ENCODE peak calls at places on chromosomes 2 and 18, in four cellular contexts. One of them, this sample, is unnamed.

GRCh38 chr2:217919781-217920351 is 82.9 kb downstream of the TNS1 start:
- DNase-seq in PC-3: no peak
- DNase-seq in GM23248: peak
- DNase-seq in mammary epithelial cell: no peak
- DNase-seq in this sample: peak

GRCh38 chr2:1484131-1484884 is 71.0 kb downstream of the TPO start:
- DNase-seq in PC-3: no peak
- DNase-seq in GM23248: no peak
- DNase-seq in mammary epithelial cell: no peak
- DNase-seq in this sample: no peak

GRCh38 chr2:33023732-33024301 is 77.1 kb downstream of the LTBP1 start:
- DNase-seq in PC-3: no peak
- DNase-seq in GM23248: peak
- DNase-seq in mammary epithelial cell: no peak
- DNase-seq in this sample: no peak

GRCh38 chr2:196442211-196442610 is 197.3 kb upstream of the CCDC150 start:
- DNase-seq in PC-3: no peak
- DNase-seq in GM23248: peak
- DNase-seq in mammary epithelial cell: no peak
- DNase-seq in this sample: no peak

GRCh38 chr18:35110554-35111058 is 69.4 kb downstream of the MAPRE2 start:
- DNase-seq in PC-3: no peak
- DNase-seq in GM23248: no peak
- DNase-seq in mammary epithelial cell: no peak
- DNase-seq in this sample: no peak

GRCh38 chr18:54033087-54033486 is 191.4 kb downstream of the MBD2 start:
- DNase-seq in PC-3: no peak
- DNase-seq in GM23248: no peak
- DNase-seq in mammary epithelial cell: no peak
- DNase-seq in this sample: no peak

GRCh38 chr2:187544371-187545080 is 9.7 kb downstream of the TFPI start:
- DNase-seq in PC-3: peak
- DNase-seq in GM23248: no peak
- DNase-seq in mammary epithelial cell: no peak
- DNase-seq in this sample: no peak

GRCh38 chr2:237092920-237093781 is 7.5 kb downstream of the COPS8 start:
- DNase-seq in PC-3: peak
- DNase-seq in GM23248: peak
- DNase-seq in mammary epithelial cell: peak
- DNase-seq in this sample: peak

GRCh38 chr2:18057657-18058056 is 179.2 kb downstream of the KCNS3 start:
- DNase-seq in PC-3: no peak
- DNase-seq in GM23248: no peak
- DNase-seq in mammary epithelial cell: no peak
- DNase-seq in this sample: no peak

GRCh38 chr2:3078684-3079083 is 298.9 kb downstream of the EIPR1 start:
- DNase-seq in PC-3: peak
- DNase-seq in GM23248: peak
- DNase-seq in mammary epithelial cell: no peak
- DNase-seq in this sample: no peak

GRCh38 chr2:86396304-86396785 is 44.8 kb upstream of the KDM3A start:
- DNase-seq in PC-3: peak
- DNase-seq in GM23248: peak
- DNase-seq in mammary epithelial cell: peak
- DNase-seq in this sample: no peak

GRCh38 chr18:35378206-35378795 is 1.2 kb upstream of the ZNF396 start:
- DNase-seq in PC-3: no peak
- DNase-seq in GM23248: peak
- DNase-seq in mammary epithelial cell: peak
- DNase-seq in this sample: peak

GRCh38 chr2:58414506-58414905 is 173.4 kb upstream of the FANCL start:
- DNase-seq in PC-3: no peak
- DNase-seq in GM23248: no peak
- DNase-seq in mammary epithelial cell: no peak
- DNase-seq in this sample: no peak

GRCh38 chr2:114127372-114127771 is 237.5 kb downstream of the ACTR3 start:
- DNase-seq in PC-3: no peak
- DNase-seq in GM23248: peak
- DNase-seq in mammary epithelial cell: peak
- DNase-seq in this sample: no peak

GRCh38 chr2:26764078-26764887 is at the start of gene SLC35F6:
- DNase-seq in PC-3: peak
- DNase-seq in GM23248: peak
- DNase-seq in mammary epithelial cell: peak
- DNase-seq in this sample: peak

GRCh38 chr18:63213331-63213900 is 106.2 kb downstream of the BCL2 start:
- DNase-seq in PC-3: no peak
- DNase-seq in GM23248: peak
- DNase-seq in mammary epithelial cell: no peak
- DNase-seq in this sample: no peak

GRCh38 chr2:81895620-81896245 is 1591.2 kb upstream of the LRRTM1 start:
- DNase-seq in PC-3: peak
- DNase-seq in GM23248: no peak
- DNase-seq in mammary epithelial cell: no peak
- DNase-seq in this sample: no peak

GRCh38 chr2:70686577-70687460 is 81.2 kb downstream of the ADD2 start:
- DNase-seq in PC-3: peak
- DNase-seq in GM23248: peak
- DNase-seq in mammary epithelial cell: peak
- DNase-seq in this sample: peak

GRCh38 chr18:26051845-26052244 is 38.6 kb downstream of the SS18 start:
- DNase-seq in PC-3: no peak
- DNase-seq in GM23248: no peak
- DNase-seq in mammary epithelial cell: no peak
- DNase-seq in this sample: no peak

GRCh38 chr18:7256959-7257742 is 26.3 kb downstream of the LRRC30 start:
- DNase-seq in PC-3: no peak
- DNase-seq in GM23248: no peak
- DNase-seq in mammary epithelial cell: no peak
- DNase-seq in this sample: no peak

GRCh38 chr18:57084331-57085298 is 62.3 kb upstream of the BOD1L2 start:
- DNase-seq in PC-3: peak
- DNase-seq in GM23248: no peak
- DNase-seq in mammary epithelial cell: no peak
- DNase-seq in this sample: no peak

GRCh38 chr2:160674076-160674630 is 180.5 kb upstream of the RBMS1 start:
- DNase-seq in PC-3: no peak
- DNase-seq in GM23248: peak
- DNase-seq in mammary epithelial cell: peak
- DNase-seq in this sample: peak

GRCh38 chr2:58594175-58594574 is 353.1 kb upstream of the FANCL start:
- DNase-seq in PC-3: peak
- DNase-seq in GM23248: peak
- DNase-seq in mammary epithelial cell: no peak
- DNase-seq in this sample: no peak

GRCh38 chr2:177972782-177973181 is 99.8 kb downstream of the PDE11A start:
- DNase-seq in PC-3: no peak
- DNase-seq in GM23248: no peak
- DNase-seq in mammary epithelial cell: no peak
- DNase-seq in this sample: no peak

GRCh38 chr2:218993345-218994315 is at the start of gene CRYBA2:
- DNase-seq in PC-3: peak
- DNase-seq in GM23248: peak
- DNase-seq in mammary epithelial cell: no peak
- DNase-seq in this sample: peak

GRCh38 chr2:222875482-222875881 is 14.6 kb downstream of the ACSL3 start:
- DNase-seq in PC-3: no peak
- DNase-seq in GM23248: no peak
- DNase-seq in mammary epithelial cell: no peak
- DNase-seq in this sample: no peak

GRCh38 chr2:2464095-2464494 is 133.0 kb upstream of the MYT1L start:
- DNase-seq in PC-3: no peak
- DNase-seq in GM23248: peak
- DNase-seq in mammary epithelial cell: no peak
- DNase-seq in this sample: no peak

GRCh38 chr18:38526922-38527321 is 961.3 kb upstream of the CELF4 start:
- DNase-seq in PC-3: no peak
- DNase-seq in GM23248: no peak
- DNase-seq in mammary epithelial cell: peak
- DNase-seq in this sample: no peak

GRCh38 chr2:148402786-148403185 is 241.8 kb upstream of the EPC2 start:
- DNase-seq in PC-3: no peak
- DNase-seq in GM23248: no peak
- DNase-seq in mammary epithelial cell: no peak
- DNase-seq in this sample: no peak
- H3K4me2 ChIP-seq in PC-3: no peak
- H3K4me2 ChIP-seq in GM23248: no peak
- H3K4me2 ChIP-seq in mammary epithelial cell: no peak
- H3K4me2 ChIP-seq in this sample: no peak

GRCh38 chr2:15939854-15940660 is at the start of gene MYCN:
- DNase-seq in PC-3: no peak
- DNase-seq in GM23248: no peak
- DNase-seq in mammary epithelial cell: peak
- DNase-seq in this sample: peak
- H3K4me3 ChIP-seq in PC-3: peak
- H3K4me3 ChIP-seq in GM23248: peak
- H3K4me3 ChIP-seq in mammary epithelial cell: no peak
- H3K4me3 ChIP-seq in this sample: no peak

GRCh38 chr18:78973357-78974083 is 6.1 kb upstream of the SALL3 start:
- DNase-seq in PC-3: no peak
- DNase-seq in GM23248: no peak
- DNase-seq in mammary epithelial cell: no peak
- DNase-seq in this sample: peak
- H3K4me2 ChIP-seq in PC-3: no peak
- H3K4me2 ChIP-seq in GM23248: no peak
- H3K4me2 ChIP-seq in mammary epithelial cell: no peak
- H3K4me2 ChIP-seq in this sample: no peak

GRCh38 chr18:55404811-55405654 is 183.0 kb downstream of the TCF4 start:
- DNase-seq in PC-3: no peak
- DNase-seq in GM23248: peak
- DNase-seq in mammary epithelial cell: no peak
- DNase-seq in this sample: no peak

GRCh38 chr18:55403555-55403954 is 184.4 kb downstream of the TCF4 start:
- DNase-seq in PC-3: no peak
- DNase-seq in GM23248: peak
- DNase-seq in mammary epithelial cell: no peak
- DNase-seq in this sample: no peak

GRCh38 chr18:55402731-55403405 is 185.1 kb downstream of the TCF4 start:
- DNase-seq in PC-3: no peak
- DNase-seq in GM23248: peak
- DNase-seq in mammary epithelial cell: no peak
- DNase-seq in this sample: no peak

GRCh38 chr18:55405655-55406373 is 182.2 kb downstream of the TCF4 start:
- DNase-seq in PC-3: peak
- DNase-seq in GM23248: peak
- DNase-seq in mammary epithelial cell: peak
- DNase-seq in this sample: peak

GRCh38 chr18:55404136-55404810 is 183.7 kb downstream of the TCF4 start:
- DNase-seq in PC-3: no peak
- DNase-seq in GM23248: no peak
- DNase-seq in mammary epithelial cell: no peak
- DNase-seq in this sample: no peak
- H3K4me3 ChIP-seq in PC-3: no peak
- H3K4me3 ChIP-seq in GM23248: peak
- H3K4me3 ChIP-seq in mammary epithelial cell: no peak
- H3K4me3 ChIP-seq in this sample: no peak

GRCh38 chr2:41199320-41199719 is 747.4 kb upstream of the SLC8A1 start:
- DNase-seq in PC-3: no peak
- DNase-seq in GM23248: no peak
- DNase-seq in mammary epithelial cell: no peak
- DNase-seq in this sample: no peak

GRCh38 chr2:41206004-41206403 is 754.1 kb upstream of the SLC8A1 start:
- DNase-seq in PC-3: no peak
- DNase-seq in GM23248: no peak
- DNase-seq in mammary epithelial cell: no peak
- DNase-seq in this sample: no peak

GRCh38 chr2:41207578-41207977 is 755.7 kb upstream of the SLC8A1 start:
- DNase-seq in PC-3: peak
- DNase-seq in GM23248: no peak
- DNase-seq in mammary epithelial cell: no peak
- DNase-seq in this sample: no peak

GRCh38 chr2:41204315-41204714 is 752.4 kb upstream of the SLC8A1 start:
- DNase-seq in PC-3: peak
- DNase-seq in GM23248: no peak
- DNase-seq in mammary epithelial cell: no peak
- DNase-seq in this sample: no peak
- H3K4me2 ChIP-seq in PC-3: peak
- H3K4me2 ChIP-seq in GM23248: no peak
- H3K4me2 ChIP-seq in mammary epithelial cell: no peak
- H3K4me2 ChIP-seq in this sample: no peak

DNA sequence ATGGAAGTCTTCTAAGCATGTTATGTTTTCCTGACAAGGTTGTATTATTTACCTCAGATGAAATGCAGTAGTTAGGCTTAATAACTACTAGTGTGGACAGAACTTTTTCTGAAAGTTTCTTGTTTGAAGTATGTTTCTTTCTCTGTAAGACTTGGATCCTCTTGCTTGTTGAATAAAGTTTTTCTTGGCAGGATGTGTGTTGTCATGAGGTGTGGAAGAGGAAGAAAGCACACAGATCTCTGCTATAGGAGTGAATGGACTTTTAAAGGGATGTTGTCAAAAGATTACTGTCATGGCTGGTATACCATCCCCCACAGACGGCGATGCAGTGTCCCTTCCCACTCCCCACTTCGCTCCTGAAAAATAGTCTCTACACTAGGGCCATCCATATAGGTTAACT is 2.6 kb downstream of the CAB39 start:
- DNase-seq in PC-3: no peak
- DNase-seq in GM23248: peak
- DNase-seq in mammary epithelial cell: no peak
- DNase-seq in this sample: peak
- H3K4me3 ChIP-seq in PC-3: peak
- H3K4me3 ChIP-seq in GM23248: peak
- H3K4me3 ChIP-seq in mammary epithelial cell: peak
- H3K4me3 ChIP-seq in this sample: peak

DNA sequence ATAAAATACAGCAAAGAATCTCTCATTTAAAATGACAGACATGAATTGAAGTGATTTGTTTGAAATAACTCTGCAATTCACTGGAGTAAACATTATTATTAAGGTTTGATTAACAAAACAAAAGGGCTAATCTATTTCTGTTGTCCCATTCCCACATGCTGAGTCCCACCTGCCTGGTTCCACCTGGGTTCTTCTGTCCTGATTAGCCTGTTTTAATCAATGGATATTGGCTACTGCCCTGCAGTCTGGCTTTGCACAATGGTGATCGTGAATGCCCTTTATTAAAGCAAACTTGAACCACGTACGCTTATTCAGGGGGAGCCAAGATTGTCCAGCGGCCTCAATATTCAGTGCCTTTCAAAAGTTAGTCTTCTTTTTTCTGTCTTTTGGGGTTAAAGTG is 72.8 kb upstream of the CDH19 start:
- DNase-seq in PC-3: no peak
- DNase-seq in GM23248: no peak
- DNase-seq in mammary epithelial cell: no peak
- DNase-seq in this sample: peak
- H3K4me2 ChIP-seq in PC-3: no peak
- H3K4me2 ChIP-seq in GM23248: no peak
- H3K4me2 ChIP-seq in mammary epithelial cell: no peak
- H3K4me2 ChIP-seq in this sample: no peak